ENCODE peak calls at places on chromosome 1, in seven cellular contexts. V, E, M, D, C, O and L are unnamed samples.

GRCh38 chr1:226640288-226640687 is 91.7 kb downstream of the STUM start:
- DNase-seq in M (no peak), V (no peak), O (peak), E (no peak), D (no peak), C (no peak), L (no peak)

GRCh38 chr1:179447489-179447888 is 81.7 kb downstream of the AXDND1 start:
- DNase-seq in M (peak), V (peak), O (no peak), C (no peak), D (no peak), E (no peak), L (peak)

GRCh38 chr1:229447809-229448252 is 13.9 kb upstream of the ACTA1 start:
- DNase-seq in M (no peak), D (no peak), O (no peak), C (no peak), E (no peak), V (no peak), L (peak)

GRCh38 chr1:219517031-219517430 is 95.9 kb downstream of the ZC3H11B start:
- DNase-seq in E (no peak), C (no peak), O (no peak), D (no peak), M (no peak), V (peak), L (peak)

GRCh38 chr1:76942549-76942948 is 75.3 kb downstream of the ST6GALNAC5 start:
- DNase-seq in O (no peak), M (no peak), D (no peak), V (no peak), E (no peak), C (no peak), L (no peak)

GRCh38 chr1:118148034-118148433 is 37.0 kb downstream of the SPAG17 start:
- DNase-seq in C (no peak), O (no peak), V (no peak), D (no peak), M (peak), E (peak), L (peak)

GRCh38 chr1:106620521-106620954 is 435.9 kb upstream of the PRMT6 start:
- DNase-seq in M (peak), C (no peak), E (no peak), D (no peak), V (peak), O (no peak), L (no peak)

GRCh38 chr1:235758931-235759330 is 107.8 kb downstream of the LYST start:
- DNase-seq in O (no peak), C (no peak), M (no peak), E (no peak), D (no peak), V (peak), L (no peak)

GRCh38 chr1:175237389-175237788 is 44.8 kb upstream of the KIAA0040 start:
- DNase-seq in C (no peak), E (no peak), V (no peak), M (no peak), O (no peak), D (no peak), L (no peak)

GRCh38 chr1:41329662-41330587 is 31.3 kb upstream of the FOXO6 start:
- DNase-seq in V (no peak), D (no peak), O (no peak), C (no peak), M (no peak), E (no peak), L (no peak)

GRCh38 chr1:63643926-63644325 is 50.7 kb downstream of the PGM1 start:
- DNase-seq in V (no peak), M (peak), O (no peak), E (no peak), C (peak), D (no peak), L (peak)

GRCh38 chr1:172581779-172582178 is 48.8 kb downstream of the SUCO start:
- DNase-seq in C (no peak), V (no peak), E (no peak), D (no peak), M (no peak), O (no peak), L (peak)

GRCh38 chr1:222711319-222712252 is 705 bp downstream of the AIDA start:
- DNase-seq in C (peak), M (peak), E (peak), D (peak), O (peak), V (peak), L (peak)

GRCh38 chr1:115976062-115976899 is at the start of gene SLC22A15:
- DNase-seq in M (peak), O (peak), E (peak), D (peak), C (peak), V (peak), L (peak)

GRCh38 chr1:19445417-19446342 is 39.7 kb downstream of the CAPZB start:
- DNase-seq in E (no peak), M (peak), O (no peak), V (no peak), C (peak), D (peak), L (peak)

GRCh38 chr1:23741609-23742008 is 1.7 kb upstream of the ELOA start:
- DNase-seq in O (no peak), C (no peak), V (no peak), M (no peak), E (no peak), D (no peak), L (no peak)

GRCh38 chr1:234755449-234755863 is 145.5 kb upstream of the IRF2BP2 start:
- DNase-seq in O (peak), C (peak), E (peak), M (no peak), V (peak), D (no peak), L (no peak)

GRCh38 chr1:30679976-30680305 is 43.4 kb downstream of the MATN1 start:
- DNase-seq in M (peak), D (no peak), O (no peak), C (no peak), V (no peak), E (no peak), L (no peak)

GRCh38 chr1:21397813-21398188 is 42.1 kb upstream of the NBPF3 start:
- DNase-seq in E (peak), C (no peak), M (peak), D (no peak), V (no peak), O (no peak), L (peak)

GRCh38 chr1:2347907-2348306 is 43.4 kb downstream of the MORN1 start:
- DNase-seq in M (no peak), E (no peak), O (no peak), C (no peak), V (no peak), D (no peak), L (peak)

GRCh38 chr1:245605480-245606156 is 450.8 kb downstream of the KIF26B start:
- DNase-seq in M (peak), D (no peak), O (no peak), V (no peak), E (no peak), C (no peak), L (no peak)

GRCh38 chr1:33336580-33336979 is 15.7 kb upstream of the A3GALT2 start:
- DNase-seq in C (no peak), D (no peak), O (no peak), E (no peak), V (no peak), M (no peak), L (no peak)

GRCh38 chr1:185514296-185514695 is 197.3 kb upstream of the IVNS1ABP start:
- DNase-seq in E (no peak), V (no peak), O (no peak), D (no peak), C (no peak), M (no peak), L (no peak)

GRCh38 chr1:1355376-1355775 is 3.0 kb downstream of the MXRA8 start:
- DNase-seq in E (peak), M (peak), V (peak), D (no peak), C (peak), O (no peak), L (no peak)

GRCh38 chr1:17881761-17882160 is 126.6 kb downstream of the ACTL8 start:
- DNase-seq in V (no peak), D (no peak), O (no peak), M (peak), C (no peak), E (no peak), L (no peak)

GRCh38 chr1:156079762-156080597 is 2.3 kb downstream of the MEX3A start:
- DNase-seq in V (no peak), C (no peak), E (no peak), M (peak), O (no peak), D (no peak), L (no peak)
- H3K4me3 ChIP-seq in V (no peak), C (no peak), E (no peak), M (peak), O (no peak), D (no peak), L (peak)

GRCh38 chr1:160401487-160401805 is 1.1 kb downstream of the VANGL2 start:
- DNase-seq in V (no peak), D (no peak), O (no peak), E (no peak), C (no peak), M (no peak), L (no peak)
- H3K4me3 ChIP-seq in V (peak), D (peak), O (no peak), E (peak), C (peak), M (peak), L (peak)

GRCh38 chr1:26277261-26277661 is 2.6 kb upstream of the SH3BGRL3 start:
- DNase-seq in M (no peak), D (no peak), C (peak), O (no peak), V (peak), E (no peak), L (no peak)

GRCh38 chr1:26274801-26275425 is 5.0 kb upstream of the SH3BGRL3 start:
- DNase-seq in C (no peak), M (no peak), E (no peak), O (peak), D (no peak), V (peak), L (no peak)

GRCh38 chr1:26277719-26278118 is 2.2 kb upstream of the SH3BGRL3 start:
- DNase-seq in E (no peak), C (no peak), O (no peak), M (no peak), V (no peak), D (no peak), L (no peak)

GRCh38 chr1:26276432-26276838 is 3.5 kb upstream of the SH3BGRL3 start:
- DNase-seq in E (no peak), D (no peak), V (no peak), O (no peak), C (no peak), M (no peak), L (no peak)

GRCh38 chr1:26275580-26276431 is 4.1 kb upstream of the SH3BGRL3 start:
- DNase-seq in M (peak), O (peak), D (peak), V (peak), E (peak), C (peak), L (peak)
- H3K4me3 ChIP-seq in M (no peak), O (no peak), D (no peak), V (no peak), E (no peak), C (no peak), L (no peak)

DNA sequence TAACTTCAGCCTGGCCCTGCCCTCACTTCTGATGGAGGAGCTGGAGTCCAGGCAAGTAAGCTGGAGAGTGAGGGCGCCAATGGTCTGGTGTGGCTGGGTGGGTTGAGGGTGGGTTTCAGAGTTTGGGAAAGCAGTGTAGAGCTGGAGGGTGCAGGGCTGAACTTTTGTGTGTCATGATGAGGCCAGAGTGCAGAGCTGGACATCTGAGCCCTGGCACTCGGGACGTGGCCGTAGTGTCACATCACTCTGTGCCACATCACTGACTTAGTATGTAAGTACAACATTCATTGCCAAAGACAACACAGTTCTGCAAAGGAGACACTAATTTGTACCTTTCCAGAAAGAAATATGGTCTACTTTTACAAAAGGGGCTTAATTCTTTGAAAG is 15.8 kb downstream of the SPATA46 start:
- DNase-seq in V (no peak), C (no peak), D (no peak), O (no peak), E (no peak), M (no peak), L (no peak)
- H3K4me3 ChIP-seq in V (no peak), C (no peak), D (no peak), O (no peak), E (no peak), M (no peak), L (no peak)

GRCh38 chr1:205310981-205311704 is 10.4 kb downstream of the NUAK2 start:
- DNase-seq in V (no peak), M (no peak), E (no peak), C (no peak), O (no peak), D (no peak), L (no peak)

GRCh38 chr1:205316179-205316578 is 5.4 kb downstream of the NUAK2 start:
- DNase-seq in O (no peak), C (no peak), E (no peak), M (no peak), D (no peak), V (no peak), L (no peak)

GRCh38 chr1:205313681-205314308 is 7.8 kb downstream of the NUAK2 start:
- DNase-seq in E (peak), C (peak), D (no peak), V (peak), M (peak), O (peak), L (peak)

GRCh38 chr1:205314986-205315618 is 6.4 kb downstream of the NUAK2 start:
- DNase-seq in E (no peak), M (no peak), V (no peak), C (no peak), D (no peak), O (no peak), L (no peak)

DNA sequence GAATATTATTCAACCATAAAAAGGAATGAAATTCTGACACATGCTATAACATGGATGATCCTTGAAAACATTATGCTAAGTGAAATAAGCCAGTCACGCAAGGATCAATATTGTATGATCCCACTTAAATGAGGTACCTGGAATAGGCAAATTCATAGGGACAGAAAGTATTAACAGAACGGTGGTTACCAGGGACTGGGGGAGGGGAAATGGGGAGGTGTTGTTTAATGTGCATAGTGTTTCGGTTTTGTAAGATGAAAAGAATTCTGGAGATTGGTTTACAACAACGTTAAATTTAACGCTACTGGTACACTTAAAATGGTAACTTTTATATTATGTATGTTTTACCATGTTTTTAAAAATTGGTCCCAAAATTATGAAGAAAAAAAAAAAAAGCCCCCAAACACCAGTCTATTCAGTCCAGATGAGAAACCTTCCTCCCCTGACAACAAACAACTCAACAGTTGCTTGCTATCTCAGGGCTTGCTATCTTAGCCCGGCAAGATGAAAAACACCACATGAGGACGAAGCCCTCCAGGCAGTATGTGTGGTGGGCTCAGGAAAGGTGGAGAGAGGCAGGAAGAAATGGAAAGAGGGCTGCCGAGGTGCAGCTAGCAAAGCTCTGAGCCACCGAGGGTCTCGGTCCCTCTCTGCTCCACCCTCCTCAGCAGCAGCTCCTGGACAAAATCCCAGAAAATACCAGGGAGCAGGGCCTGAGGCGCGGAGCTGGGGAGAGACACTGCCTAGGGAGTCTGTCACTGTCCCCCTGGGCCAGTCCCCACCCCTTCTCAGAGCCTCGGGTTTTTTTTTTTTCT is 8.5 kb downstream of the NUAK2 start:
- DNase-seq in C (no peak), E (no peak), V (no peak), O (no peak), D (no peak), M (peak), L (peak)
- H3K4me3 ChIP-seq in C (peak), E (no peak), V (no peak), O (no peak), D (peak), M (peak), L (no peak)

GRCh38 chr1:83998205-83998598 is 730 bp downstream of the TTLL7 start:
- DNase-seq in E (no peak), C (no peak), M (no peak), V (peak), O (no peak), D (no peak), L (no peak)
- H3K4me3 ChIP-seq in E (peak), C (peak), M (peak), V (peak), O (peak), D (peak), L (no peak)

GRCh38 chr1:164559342-164560070 is 522 bp downstream of the PBX1 start:
- DNase-seq in D (peak), C (no peak), V (peak), O (peak), E (peak), M (peak), L (peak)
- H3K4me3 ChIP-seq in D (peak), C (peak), V (peak), O (peak), E (peak), M (peak), L (peak)

DNA sequence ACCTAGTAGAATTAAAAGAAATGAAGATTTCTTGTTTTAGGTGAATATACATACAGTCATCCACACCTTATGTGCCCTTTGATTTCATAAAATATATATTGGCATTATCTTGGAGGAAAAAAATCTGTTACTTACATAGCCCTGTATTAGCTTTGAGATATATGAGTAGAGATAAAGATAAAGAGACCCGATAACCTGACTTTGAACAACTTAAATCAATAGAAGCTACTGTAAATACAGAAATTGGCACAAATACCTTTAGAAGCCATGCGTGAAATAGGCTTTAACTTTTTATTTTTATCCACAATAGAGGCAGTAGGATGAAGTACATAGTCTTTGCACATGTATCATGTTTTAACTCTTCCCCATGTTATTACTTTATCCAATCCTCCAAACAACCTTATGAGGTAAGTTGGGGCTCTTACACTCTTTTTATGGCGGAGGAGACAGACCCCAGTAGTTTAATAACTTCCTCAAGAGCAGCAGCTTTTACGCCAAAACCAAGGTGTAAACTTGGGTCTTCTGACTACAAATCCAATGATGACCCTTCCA is 2.0 kb downstream of the CD55 start:
- DNase-seq in C (no peak), M (no peak), E (no peak), V (no peak), O (no peak), D (no peak), L (no peak)
- H3K4me3 ChIP-seq in C (peak), M (no peak), E (no peak), V (peak), O (no peak), D (no peak), L (no peak)

GRCh38 chr1:196661345-196661744 is 9.5 kb downstream of the CFH start:
- DNase-seq in D (no peak), C (no peak), M (no peak), O (no peak), E (no peak), V (no peak), L (peak)

GRCh38 chr1:196659471-196659870 is 7.6 kb downstream of the CFH start:
- DNase-seq in O (no peak), M (no peak), C (no peak), D (no peak), E (no peak), V (no peak), L (peak)

GRCh38 chr1:196660272-196660671 is 8.4 kb downstream of the CFH start:
- DNase-seq in M (no peak), E (no peak), O (no peak), V (no peak), C (no peak), D (no peak), L (no peak)

GRCh38 chr1:196655494-196655893 is 3.7 kb downstream of the CFH start:
- DNase-seq in C (no peak), D (no peak), M (no peak), O (no peak), V (no peak), E (no peak), L (no peak)

DNA sequence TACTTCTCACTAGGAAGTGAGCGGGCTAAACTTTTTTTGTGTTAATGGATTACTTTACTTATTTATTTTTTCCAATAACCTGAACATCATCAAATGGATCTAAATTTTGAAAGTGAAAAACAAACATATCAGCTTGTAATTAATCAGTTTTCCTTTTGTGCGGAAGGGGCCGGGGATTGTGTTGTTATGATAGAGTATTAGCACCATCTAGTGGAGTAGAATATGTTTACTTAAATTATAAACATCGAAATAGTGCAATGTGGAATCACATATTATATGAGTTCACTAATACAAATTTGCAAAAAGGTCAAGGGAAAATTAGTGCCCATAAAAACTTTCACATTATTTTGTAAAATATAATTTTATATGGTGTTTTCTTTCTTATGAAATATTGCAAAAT is 9.1 kb downstream of the CFH start:
- DNase-seq in C (no peak), V (peak), D (peak), E (peak), M (no peak), O (no peak), L (peak)
- H3K4me3 ChIP-seq in C (peak), V (peak), D (peak), E (no peak), M (no peak), O (no peak), L (no peak)